ENCODE peak calls at places on chromosomes 1 and 21, in eight cellular contexts. I is iris pigment epithelial cell, L is neuronal stem cell, B is OCI-LY7, X is GM10248, W is mucosa of gallbladder, S is substantia nigra, R is fibroblast of villous mesenchyme. T is an unnamed sample.

GRCh38 chr1:97562096-97562495 is 358.7 kb downstream of the DPYD start:
- DNase-seq in I (no peak), L (no peak), B (no peak), X (no peak), W (no peak), S (no peak), R (peak), T (no peak)

GRCh38 chr1:206568256-206568655 is 44.0 kb downstream of the EIF2D start:
- DNase-seq in I (no peak), L (no peak), B (no peak), X (no peak), W (no peak), S (no peak), R (no peak), T (no peak)

GRCh38 chr21:46056450-46056903 is 41.4 kb upstream of the COL6A2 start:
- DNase-seq in I (peak), L (no peak), B (no peak), X (no peak), W (peak), S (no peak), R (peak), T (peak)

GRCh38 chr1:187032982-187033705 is 204.4 kb downstream of the PLA2G4A start:
- DNase-seq in I (peak), L (no peak), B (no peak), X (no peak), W (no peak), S (no peak), R (no peak), T (no peak)

GRCh38 chr1:229893762-229894444 is 173.1 kb upstream of the GALNT2 start:
- DNase-seq in I (no peak), L (no peak), B (no peak), X (no peak), W (peak), S (no peak), R (no peak), T (no peak)

GRCh38 chr1:38772026-38772425 is 87.5 kb downstream of the RRAGC start:
- DNase-seq in I (no peak), L (no peak), B (no peak), X (no peak), W (no peak), S (no peak), R (no peak), T (no peak)

GRCh38 chr21:27477321-27477720 is 510.4 kb upstream of the ADAMTS5 start:
- DNase-seq in I (peak), L (no peak), B (no peak), X (no peak), W (no peak), S (no peak), R (peak), T (no peak)

GRCh38 chr1:247337250-247337746 is 5.6 kb upstream of the ZNF496 start:
- DNase-seq in I (peak), L (no peak), B (no peak), X (no peak), W (no peak), S (no peak), R (peak), T (no peak)

GRCh38 chr1:76625887-76626286 is 241.4 kb upstream of the ST6GALNAC5 start:
- DNase-seq in I (no peak), L (no peak), B (no peak), X (no peak), W (no peak), S (no peak), R (no peak), T (no peak)

GRCh38 chr1:27341525-27342252 is at the start of gene SYTL1:
- DNase-seq in I (peak), L (no peak), B (peak), X (peak), W (peak), S (no peak), R (peak), T (peak)

GRCh38 chr1:225886159-225887029 is 2.6 kb downstream of the LEFTY1 start:
- DNase-seq in I (no peak), L (no peak), B (no peak), X (no peak), W (peak), S (no peak), R (no peak), T (no peak)

T was measured in breast epithelium.